ENCODE peak calls at places on chromosomes 2 and 18, in six cellular contexts. W is Calu3, Z is GM23338, M is BJ, B is esophagus squamous epithelium, H is iPS-NIHi11. J is an unnamed sample.

GRCh38 chr2:160736629-160737028 is 243.0 kb upstream of the RBMS1 start:
- DNase-seq in W (no peak), H (no peak), Z (no peak), B (no peak), M (no peak), J (no peak)

GRCh38 chr2:219356834-219357233 is 24.3 kb upstream of the RESP18 start:
- DNase-seq in Z (no peak), B (no peak), W (no peak), H (no peak), M (no peak), J (no peak)

GRCh38 chr2:182824056-182824758 is 42.2 kb downstream of the FRZB start:
- DNase-seq in H (no peak), M (no peak), Z (no peak), B (no peak), W (no peak), J (no peak)

GRCh38 chr2:25292408-25292807 is 49.3 kb downstream of the DNMT3A start:
- DNase-seq in W (no peak), H (no peak), B (no peak), M (no peak), Z (no peak), J (no peak)

GRCh38 chr2:71494523-71495155 is 41.3 kb downstream of the DYSF start:
- DNase-seq in B (no peak), M (no peak), Z (no peak), W (no peak), H (no peak), J (no peak)

GRCh38 chr2:132448331-132448730 is 31.7 kb downstream of the GPR39 start:
- DNase-seq in Z (peak; percentile 12), H (no peak), B (no peak), M (no peak), W (no peak), J (no peak)

GRCh38 chr2:143700865-143701264 is 571.6 kb downstream of the ARHGAP15 start:
- DNase-seq in Z (no peak), H (no peak), W (no peak), B (no peak), M (peak; percentile 27), J (no peak)

GRCh38 chr2:152694161-152694661 is 23.1 kb downstream of the PRPF40A start:
- DNase-seq in H (no peak), M (no peak), B (no peak), W (no peak), Z (no peak), J (no peak)

GRCh38 chr18:12679183-12679786 is 21.4 kb upstream of the SPIRE1 start:
- DNase-seq in B (no peak), M (no peak), Z (no peak), H (no peak), W (no peak), J (no peak)

GRCh38 chr2:224909885-224910517 is 132.3 kb downstream of the DOCK10 start:
- DNase-seq in B (no peak), H (peak; percentile 46), W (peak; percentile 76), M (peak; percentile 63), Z (peak; percentile 30), J (no peak)

GRCh38 chr2:740446-741293 is 63.5 kb upstream of the TMEM18 start:
- DNase-seq in Z (peak; percentile 100), H (peak; percentile 85), M (peak; percentile 65), B (peak; percentile 82), W (peak; percentile 74), J (peak; percentile 88)

GRCh38 chr2:19209575-19210341 is 148.7 kb downstream of the OSR1 start:
- DNase-seq in M (no peak), B (no peak), H (no peak), Z (no peak), W (no peak), J (no peak)

GRCh38 chr2:33510589-33510968 is 34.1 kb downstream of the RASGRP3 start:
- DNase-seq in H (no peak), W (no peak), Z (no peak), B (no peak), M (no peak), J (no peak)

GRCh38 chr18:75192899-75193298 is 16.0 kb downstream of the PTGR3 start:
- DNase-seq in Z (no peak), W (no peak), H (no peak), M (no peak), B (no peak), J (no peak)

GRCh38 chr2:149782566-149782965 is 195.0 kb upstream of the MMADHC start:
- DNase-seq in B (no peak), H (no peak), Z (no peak), W (no peak), M (no peak), J (no peak)

GRCh38 chr18:43950062-43950461 is 672.8 kb upstream of the SYT4 start:
- DNase-seq in M (no peak), W (no peak), H (no peak), B (no peak), Z (no peak), J (no peak)

GRCh38 chr2:177193240-177193639 is 19.4 kb upstream of the HNRNPA3 start:
- DNase-seq in H (no peak), B (no peak), Z (no peak), M (no peak), W (no peak), J (no peak)

GRCh38 chr2:217922101-217923006 is 80.4 kb downstream of the TNS1 start:
- DNase-seq in Z (no peak), W (no peak), H (peak; percentile 57), M (no peak), B (no peak), J (no peak)

GRCh38 chr2:10056439-10056838 is 13.1 kb downstream of the KLF11 start:
- DNase-seq in B (no peak), H (no peak), M (no peak), W (no peak), Z (no peak), J (no peak)

GRCh38 chr2:230931556-230932231 is 6.7 kb upstream of the GPR55 start:
- DNase-seq in B (no peak), W (no peak), H (no peak), M (no peak), Z (no peak), J (no peak)

GRCh38 chr2:29113891-29114321 is 1.3 kb upstream of the CLIP4 start:
- DNase-seq in Z (no peak), W (peak; percentile 82), H (no peak), M (peak; percentile 81), B (no peak), J (no peak)

GRCh38 chr2:127906206-127906926 is 20.6 kb upstream of the AMMECR1L start:
- DNase-seq in H (peak; percentile 50), Z (peak; percentile 55), M (no peak), W (no peak), B (no peak), J (no peak)

GRCh38 chr2:18991177-18992168 is 366.9 kb downstream of the OSR1 start:
- DNase-seq in Z (no peak), M (peak; percentile 66), B (no peak), H (no peak), W (peak; percentile 80), J (no peak)

GRCh38 chr2:197073270-197073669 is 146.8 kb upstream of the PGAP1 start:
- DNase-seq in W (no peak), Z (no peak), H (no peak), B (no peak), M (no peak), J (no peak)

GRCh38 chr2:240992572-240993291 is 5.7 kb upstream of the SNED1 start:
- DNase-seq in B (no peak), W (no peak), H (no peak), Z (no peak), M (no peak), J (no peak)

GRCh38 chr2:5549061-5549601 is 143.1 kb upstream of the SOX11 start:
- DNase-seq in W (no peak), M (no peak), Z (peak; percentile 11), H (peak; percentile 39), B (no peak), J (no peak)

J was measured in iPS DF 19.7.